ENCODE peak calls at places on chromosomes 13 and 19, in five cellular contexts. V is naive thymus-derived CD4-positive, alpha-beta T cell; M is aorta; D is mammary epithelial cell; X is heart right ventricle. U is an unnamed sample. For H3K4me1, the result is how much of the 10 kb centered on the place peaks cover.

GRCh38 chr13:98432638-98433037 is 144.3 kb downstream of the STK24 start:
- DNase-seq in D (no peak), V (no peak), X (no peak), M (no peak), U (no peak)

GRCh38 chr19:6678690-6679109 is 8.7 kb upstream of the TNFSF14 start:
- DNase-seq in D (peak), X (no peak), M (no peak), V (no peak), U (no peak)

GRCh38 chr13:75870397-75870801 is 234.3 kb downstream of the LMO7 start:
- DNase-seq in D (no peak), V (no peak), M (no peak), X (no peak), U (no peak)

GRCh38 chr13:106276876-106277275 is 258.6 kb downstream of the EFNB2 start:
- DNase-seq in M (no peak), D (peak), V (no peak), X (no peak), U (no peak)

GRCh38 chr13:57629391-57629804 is 2.1 kb upstream of the PCDH17 start:
- DNase-seq in M (no peak), D (no peak), V (no peak), X (peak), U (no peak)

GRCh38 chr19:49861127-49861526 is 6.2 kb downstream of the PNKP start:
- DNase-seq in X (peak), M (no peak), D (no peak), V (no peak), U (peak)

GRCh38 chr19:30367001-30367400 is 5.2 kb upstream of the ZNF536 start:
- DNase-seq in V (no peak), M (no peak), D (no peak), X (no peak), U (no peak)

GRCh38 chr13:30972888-30973377 is 40.5 kb downstream of the TEX26 start:
- DNase-seq in X (no peak), D (no peak), V (no peak), M (no peak), U (no peak)

GRCh38 chr19:33279430-33280350 is 22.6 kb downstream of the CEBPA start:
- DNase-seq in V (no peak), M (peak), D (no peak), X (no peak), U (no peak)

GRCh38 chr13:77406644-77407440 is 79.9 kb upstream of the MYCBP2 start:
- DNase-seq in X (no peak), D (no peak), V (no peak), M (no peak), U (no peak)

GRCh38 chr19:10753305-10753704 is 35.4 kb downstream of the DNM2 start:
- DNase-seq in V (no peak), X (no peak), D (no peak), M (no peak), U (no peak)

GRCh38 chr19:10752237-10752912 is 34.5 kb downstream of the DNM2 start:
- DNase-seq in X (no peak), D (no peak), V (no peak), M (no peak), U (no peak)

GRCh38 chr19:10751109-10751972 is 33.5 kb downstream of the DNM2 start:
- DNase-seq in V (no peak), X (no peak), D (no peak), M (no peak), U (peak)

GRCh38 chr19:10749435-10750384 is 31.8 kb downstream of the DNM2 start:
- DNase-seq in X (no peak), V (no peak), M (no peak), D (no peak), U (peak)

GRCh38 chr19:10752913-10753285 is 35.0 kb downstream of the DNM2 start:
- DNase-seq in V (no peak), D (no peak), M (no peak), X (no peak), U (no peak)
- H3K4me1 ChIP-seq in V (under half), D (under half), M (under half), X (half or more), U (under half)

GRCh38 chr13:28421674-28422410 is 73.1 kb downstream of the FLT1 start:
- DNase-seq in X (no peak), D (no peak), V (no peak), M (no peak), U (no peak)

GRCh38 chr13:28425796-28426195 is 69.1 kb downstream of the FLT1 start:
- DNase-seq in X (no peak), M (no peak), V (no peak), D (no peak), U (no peak)

DNA sequence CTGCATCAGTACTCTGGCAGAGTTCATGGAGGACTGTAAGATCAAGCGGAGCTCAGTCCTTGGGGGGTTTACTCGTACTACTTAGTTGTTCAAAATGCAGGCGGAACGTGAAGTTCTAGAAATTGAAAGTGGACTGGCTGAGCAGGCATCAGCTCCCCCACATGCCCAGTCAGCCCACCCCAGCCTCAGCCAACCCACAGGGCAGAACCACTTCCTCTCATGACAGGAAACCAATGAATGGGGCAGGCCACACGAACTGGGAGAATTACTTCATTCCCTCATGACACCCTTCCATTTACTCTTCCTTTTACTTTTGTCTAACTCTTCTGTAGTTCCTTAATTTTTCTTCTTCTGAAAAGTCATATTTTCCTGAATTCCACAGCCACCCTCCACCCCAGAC is 71.9 kb downstream of the FLT1 start:
- DNase-seq in M (peak), V (no peak), X (peak), D (no peak), U (peak)
- H3K4me3 ChIP-seq in M (no peak), V (no peak), X (no peak), D (no peak), U (no peak)

DNA sequence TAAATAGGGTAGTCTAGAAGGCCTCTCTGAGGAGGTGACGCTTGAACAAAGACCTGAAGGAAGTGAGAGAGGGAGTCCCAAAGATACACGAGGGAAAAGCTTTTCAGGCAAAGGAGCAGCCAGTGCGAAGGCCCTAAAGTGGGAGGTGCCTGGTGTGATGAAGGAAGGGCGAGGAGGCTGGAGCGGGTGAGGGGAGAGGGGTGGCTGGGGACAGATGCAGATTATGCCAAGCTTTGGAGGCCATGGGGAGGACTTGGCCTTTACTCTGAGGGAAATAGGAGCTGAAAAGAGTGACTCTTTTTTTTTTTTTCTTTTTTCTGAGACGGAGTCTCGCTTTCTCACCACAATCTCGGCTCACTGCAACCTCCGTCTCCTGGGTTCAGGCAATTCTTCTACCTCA is 2.9 kb downstream of the CLPTM1 start:
- DNase-seq in M (no peak), D (no peak), V (no peak), X (no peak), U (no peak)
- H3K4me1 ChIP-seq in M (under half), D (under half), V (under half), X (under half), U (under half)

GRCh38 chr13:113449693-113450347 is 3.5 kb downstream of the ADPRHL1 start:
- DNase-seq in D (no peak), M (peak), X (no peak), V (no peak), U (peak)

GRCh38 chr13:113448545-113448884 is 4.8 kb downstream of the ADPRHL1 start:
- DNase-seq in D (no peak), M (peak), X (peak), V (no peak), U (peak)

GRCh38 chr13:113446488-113446854 is 6.8 kb downstream of the ADPRHL1 start:
- DNase-seq in V (no peak), M (no peak), D (no peak), X (no peak), U (no peak)

GRCh38 chr13:113447596-113447995 is 5.7 kb downstream of the ADPRHL1 start:
- DNase-seq in M (peak), D (no peak), V (no peak), X (no peak), U (no peak)

GRCh38 chr13:113448885-113449692 is 4.2 kb downstream of the ADPRHL1 start:
- DNase-seq in D (no peak), X (no peak), M (peak), V (no peak), U (peak)
- H3K4me3 ChIP-seq in D (peak), X (peak), M (no peak), V (no peak), U (no peak)

DNA sequence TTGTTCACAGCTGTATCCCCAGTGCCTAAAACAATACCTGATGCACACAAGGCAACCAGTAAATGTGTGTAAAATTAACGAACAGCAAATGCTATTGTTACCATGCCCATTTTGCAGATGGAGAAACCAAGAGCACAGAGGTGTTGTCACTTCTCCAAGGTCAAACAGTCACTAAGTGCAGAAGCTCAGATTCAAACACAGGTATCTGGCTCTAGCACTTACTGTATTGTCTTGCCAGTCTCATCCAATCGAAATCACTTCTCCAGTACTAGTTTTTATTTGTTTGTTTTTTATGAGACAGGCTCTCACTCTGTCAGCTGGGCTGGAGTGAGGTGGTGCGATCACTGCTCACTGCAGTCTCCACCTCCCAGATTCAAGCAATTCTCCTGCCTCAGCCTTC is 13.7 kb downstream of the PLD3 start:
- DNase-seq in D (no peak), V (no peak), X (no peak), M (no peak), U (no peak)
- H3K4me1 ChIP-seq in D (under half), V (under half), X (under half), M (under half), U (under half)

GRCh38 chr19:2255982-2256685 is at the start of gene JSRP1:
- DNase-seq in X (no peak), D (no peak), M (no peak), V (no peak), U (peak)
- H3K4me3 ChIP-seq in X (no peak), D (no peak), M (no peak), V (no peak), U (no peak)

DNA sequence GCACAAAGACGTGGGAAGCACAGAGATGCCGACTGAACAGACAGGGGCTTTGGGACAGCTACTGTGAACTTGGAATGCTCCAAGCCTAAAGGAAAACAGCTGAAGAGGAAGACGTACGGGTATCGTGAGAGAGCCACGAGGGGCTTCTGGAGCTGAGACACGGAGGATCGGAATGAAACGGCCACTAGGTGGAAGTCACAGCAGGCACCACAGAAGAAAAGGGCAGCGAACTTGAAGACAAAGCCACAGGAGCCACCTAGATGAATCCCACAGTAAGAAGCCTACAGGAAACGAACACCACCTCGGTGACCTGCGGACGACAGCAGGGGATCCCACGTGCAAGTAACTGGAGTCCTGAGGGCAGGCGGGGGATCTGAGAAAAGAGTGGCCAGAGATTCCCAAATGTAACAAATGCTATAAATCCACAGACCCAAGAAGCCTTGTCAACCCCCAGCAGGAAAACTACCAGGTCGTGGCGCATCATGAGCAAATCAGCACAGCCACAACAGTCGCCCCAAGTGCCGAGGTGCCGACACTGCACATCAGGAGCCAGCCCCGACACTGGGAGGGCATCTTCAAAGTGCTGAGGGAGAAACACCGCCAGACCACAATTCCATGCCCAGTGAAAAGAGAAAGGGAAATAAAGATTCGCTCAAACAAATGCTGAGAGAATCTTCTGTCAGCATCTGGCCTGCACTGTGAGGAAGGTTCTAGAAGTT is 39.3 kb upstream of the ISYNA1 start:
- DNase-seq in V (no peak), X (no peak), M (peak), D (no peak), U (peak)
- H3K4me1 ChIP-seq in V (half or more), X (half or more), M (under half), D (under half), U (half or more)

GRCh38 chr19:54310543-54310942 is 2.4 kb downstream of the LILRA5 start:
- DNase-seq in V (no peak), D (no peak), M (no peak), X (no peak), U (no peak)

GRCh38 chr19:54309811-54310210 is 3.2 kb downstream of the LILRA5 start:
- DNase-seq in X (no peak), M (no peak), V (no peak), D (no peak), U (no peak)

GRCh38 chr19:54312436-54313362 is at the start of gene LILRA5:
- DNase-seq in X (peak), V (no peak), M (peak), D (no peak), U (no peak)

GRCh38 chr19:54312011-54312410 is 955 bp downstream of the LILRA5 start:
- DNase-seq in M (no peak), X (no peak), V (no peak), D (no peak), U (no peak)

DNA sequence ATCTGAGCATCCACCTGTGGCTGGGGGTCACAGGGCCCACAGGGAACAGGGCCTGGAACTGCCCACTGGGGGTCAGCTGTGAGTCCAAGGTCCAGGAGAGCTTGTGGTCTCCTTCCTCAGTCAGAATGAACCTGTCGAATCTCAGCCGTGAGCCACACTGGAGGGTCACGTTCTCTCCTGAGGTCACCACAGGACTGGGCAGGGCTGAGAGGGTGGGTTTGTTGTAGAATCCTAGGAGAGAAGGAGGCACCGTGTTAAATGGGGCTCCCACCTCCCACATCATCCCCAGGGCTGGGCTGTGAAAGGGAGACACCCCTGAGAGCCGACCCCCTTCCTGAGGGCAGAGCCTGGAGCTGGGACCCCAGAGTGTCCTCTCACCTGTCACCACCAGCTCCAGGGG is 1.5 kb downstream of the LILRA5 start:
- DNase-seq in V (no peak), D (no peak), X (no peak), M (no peak), U (no peak)
- H3K4me3 ChIP-seq in V (no peak), D (no peak), X (no peak), M (no peak), U (no peak)

U was measured in mucosa of descending colon.